ENCODE peak calls at places on chromosomes 11 and 22, in six cellular contexts. L is pancreas, D is AG09309, Q is left ventricle myocardium inferior, Z is tibial nerve, I is ovary. G is an unnamed sample.

GRCh38 chr11:84398017-84398626 is 1112.0 kb upstream of the CCDC90B start:
- DNase-seq in I (no peak), Z (no peak), Q (no peak), D (peak), L (no peak), G (no peak)

GRCh38 chr11:63917685-63918523 is 940 bp upstream of the RCOR2 start:
- DNase-seq in Q (peak), D (no peak), I (peak), Z (no peak), L (peak), G (no peak)

GRCh38 chr11:97454988-97455387 is 1065.2 kb downstream of the JRKL start:
- DNase-seq in Z (no peak), I (no peak), L (no peak), Q (no peak), D (no peak), G (no peak)

GRCh38 chr22:31179345-31179744 is 19.4 kb downstream of the RNF185 start:
- DNase-seq in Z (no peak), Q (no peak), D (no peak), L (no peak), I (no peak), G (no peak)

GRCh38 chr11:95066721-95067041 is at the start of gene SRSF8:
- DNase-seq in L (no peak), I (no peak), D (no peak), Q (no peak), Z (no peak), G (no peak)

GRCh38 chr11:27300974-27301373 is 62.0 kb downstream of the CCDC34 start:
- DNase-seq in D (no peak), L (no peak), Z (no peak), I (no peak), Q (no peak), G (no peak)

GRCh38 chr11:17786824-17787525 is 52.4 kb downstream of the KCNC1 start:
- DNase-seq in Q (no peak), Z (no peak), I (no peak), L (no peak), D (peak), G (peak)

GRCh38 chr11:112159098-112159761 is 4.7 kb downstream of the IL18 start:
- DNase-seq in I (no peak), D (no peak), L (no peak), Q (no peak), Z (no peak), G (no peak)

GRCh38 chr11:10301656-10302293 is 3.1 kb upstream of the ADM start:
- DNase-seq in Z (no peak), D (no peak), I (no peak), Q (no peak), L (no peak), G (no peak)

GRCh38 chr11:92845390-92846185 is 123.9 kb upstream of the MTNR1B start:
- DNase-seq in Q (no peak), D (no peak), Z (no peak), L (no peak), I (no peak), G (no peak)

GRCh38 chr11:54558919-54559318 is 44.9 kb downstream of the OR4C46 start:
- DNase-seq in Q (no peak), L (no peak), Z (no peak), D (no peak), I (no peak), G (no peak)
- TF ChIP-seq CTCF in Q (no peak), L (no peak), Z (no peak), D (peak), I (no peak), G (peak)

GRCh38 chr11:44563716-44564115 is 1.7 kb upstream of the CD82 start:
- DNase-seq in D (peak), L (no peak), Z (no peak), Q (no peak), I (no peak), G (no peak)
- H3K4me3 ChIP-seq in D (no peak), L (no peak), Z (no peak), Q (no peak), I (no peak), G (no peak)

DNA sequence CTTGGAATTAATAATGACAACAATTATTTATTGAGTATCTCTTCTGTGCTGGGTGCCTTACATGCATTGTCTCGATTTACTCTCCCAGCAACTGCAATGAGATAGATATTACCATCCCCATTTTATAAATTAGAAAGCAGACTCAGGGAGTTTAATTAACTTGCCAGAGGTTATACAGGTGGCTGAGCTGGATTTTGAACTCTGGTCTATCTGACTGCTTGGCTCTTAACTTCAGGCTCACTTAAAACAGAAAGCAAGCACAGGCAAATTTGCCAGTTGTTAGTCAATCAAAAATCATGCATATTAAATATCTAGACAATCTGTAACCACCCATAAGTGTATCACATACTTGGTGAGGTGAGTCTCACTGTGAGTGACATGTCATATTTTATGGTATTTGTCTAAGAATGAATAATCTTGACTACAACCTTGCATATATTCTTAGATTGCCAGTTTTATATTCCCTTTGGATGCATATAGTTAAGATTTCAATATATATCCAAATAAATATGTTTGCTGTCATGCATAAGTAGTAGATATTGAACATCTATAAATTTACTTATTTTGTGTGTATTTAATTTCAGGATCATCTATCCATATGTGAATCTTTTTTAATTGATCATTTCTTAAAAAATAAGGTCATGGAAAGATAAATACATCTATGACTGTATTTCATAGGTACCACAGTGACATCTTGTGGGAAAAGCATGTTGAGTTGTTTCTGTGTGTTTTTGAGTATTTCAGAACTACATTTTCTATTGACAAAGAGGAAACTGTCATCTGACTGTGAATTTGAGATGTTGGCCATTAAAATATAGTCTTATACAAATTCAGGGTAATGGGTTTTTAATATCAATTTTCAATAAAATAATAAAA is 112.0 kb upstream of the ARHGAP42 start:
- DNase-seq in Q (no peak), I (no peak), L (no peak), D (no peak), Z (no peak), G (no peak)
- TF ChIP-seq CTCF in Q (peak), I (no peak), L (no peak), D (peak), Z (peak), G (no peak)

DNA sequence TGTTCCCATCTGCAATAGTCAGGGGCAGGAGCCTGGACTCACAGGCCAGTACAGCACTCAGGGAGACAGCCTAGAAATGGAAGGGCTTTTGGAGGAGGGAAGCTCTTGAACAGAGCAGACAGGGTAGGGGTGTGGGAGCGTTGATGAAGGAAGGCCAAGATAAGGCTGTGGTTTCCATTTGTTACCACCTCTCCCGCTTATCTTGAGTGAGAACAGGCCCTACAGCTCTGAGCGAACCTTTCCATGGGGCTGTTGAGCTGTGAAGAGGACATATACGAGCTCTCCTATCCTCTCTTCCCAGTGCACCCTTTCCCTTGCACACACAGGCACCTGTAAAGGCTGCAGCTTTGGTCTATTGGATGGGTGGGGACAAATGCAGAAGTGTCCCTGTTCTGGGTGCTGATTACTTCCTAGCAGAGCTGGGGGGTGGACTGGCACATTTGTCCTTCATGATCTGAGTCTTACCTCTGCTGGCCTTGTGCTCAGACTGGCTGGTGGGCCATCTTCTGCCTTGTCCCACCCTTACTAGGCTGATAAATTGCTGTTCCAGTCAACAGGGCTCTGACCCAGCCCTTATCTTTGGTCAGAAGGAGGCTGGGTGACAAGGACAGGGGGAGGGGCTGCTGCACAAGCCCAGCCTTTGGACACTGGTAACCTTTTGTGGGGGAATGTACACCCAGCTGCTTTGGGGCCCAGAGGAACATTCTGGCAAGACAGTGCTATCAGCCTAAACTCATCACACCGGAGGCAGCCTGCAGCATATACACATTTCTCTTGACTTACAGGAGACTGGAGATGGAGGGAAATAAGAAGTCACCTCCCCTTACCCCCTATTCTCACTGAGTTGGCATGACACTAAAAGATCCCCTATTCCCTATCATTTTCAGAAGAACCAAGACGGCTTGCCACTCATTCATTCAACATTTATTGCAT is 80.1 kb upstream of the NNMT start:
- DNase-seq in D (no peak), L (no peak), Q (no peak), I (no peak), Z (no peak), G (no peak)
- H3K4me3 ChIP-seq in D (no peak), L (no peak), Q (no peak), I (no peak), Z (no peak), G (no peak)

G was measured in HFF-Myc.